ENCODE peak calls at places on chromosomes 4 and X, in four cellular contexts. One of them, this sample, is unnamed. For H3K4me1 and H3K36me3, the result is how much of the 10 kb centered on the place peaks cover.

GRCh38 chrX:46444011-46444410 is 101.2 kb downstream of the ZNF674 start:
- DNase-seq in left ventricle myocardium inferior: no peak
- DNase-seq in fibroblast of lung: peak
- DNase-seq in OCI-LY7: no peak
- DNase-seq in this sample: no peak

GRCh38 chr4:37383579-37384229 is 139.2 kb downstream of the NWD2 start:
- DNase-seq in left ventricle myocardium inferior: no peak
- DNase-seq in fibroblast of lung: peak
- DNase-seq in OCI-LY7: peak
- DNase-seq in this sample: no peak

GRCh38 chr4:156775803-156776202 is 195.8 kb downstream of the PDGFC start:
- DNase-seq in left ventricle myocardium inferior: no peak
- DNase-seq in fibroblast of lung: no peak
- DNase-seq in OCI-LY7: no peak
- DNase-seq in this sample: no peak

GRCh38 chr4:38090450-38091246 is 130.4 kb downstream of the PTTG2 start:
- DNase-seq in left ventricle myocardium inferior: no peak
- DNase-seq in fibroblast of lung: no peak
- DNase-seq in OCI-LY7: no peak
- DNase-seq in this sample: no peak

GRCh38 chrX:19811807-19812604 is 75.4 kb downstream of the SH3KBP1 start:
- DNase-seq in left ventricle myocardium inferior: no peak
- DNase-seq in fibroblast of lung: peak
- DNase-seq in OCI-LY7: peak
- DNase-seq in this sample: no peak

GRCh38 chrX:69211701-69212100 is 46.4 kb upstream of the PJA1 start:
- DNase-seq in left ventricle myocardium inferior: no peak
- DNase-seq in fibroblast of lung: no peak
- DNase-seq in OCI-LY7: no peak
- DNase-seq in this sample: peak

GRCh38 chr4:19675172-19675811 is 576.4 kb upstream of the SLIT2 start:
- DNase-seq in left ventricle myocardium inferior: no peak
- DNase-seq in fibroblast of lung: peak
- DNase-seq in OCI-LY7: peak
- DNase-seq in this sample: no peak

GRCh38 chrX:64188901-64189300 is 16.6 kb downstream of the AMER1 start:
- DNase-seq in left ventricle myocardium inferior: no peak
- DNase-seq in fibroblast of lung: no peak
- DNase-seq in OCI-LY7: no peak
- DNase-seq in this sample: no peak

GRCh38 chrX:134622813-134623185 is 35.5 kb downstream of the PLAC1 start:
- DNase-seq in left ventricle myocardium inferior: no peak
- DNase-seq in fibroblast of lung: peak
- DNase-seq in OCI-LY7: no peak
- DNase-seq in this sample: no peak

GRCh38 chr4:1967512-1968149 is 41.1 kb downstream of the NELFA start:
- DNase-seq in left ventricle myocardium inferior: no peak
- DNase-seq in fibroblast of lung: peak
- DNase-seq in OCI-LY7: no peak
- DNase-seq in this sample: peak

GRCh38 chr4:158442736-158443135 is 78.9 kb upstream of the RXFP1 start:
- DNase-seq in left ventricle myocardium inferior: no peak
- DNase-seq in fibroblast of lung: no peak
- DNase-seq in OCI-LY7: no peak
- DNase-seq in this sample: no peak

GRCh38 chrX:55710701-55711100 is 6.8 kb upstream of the RRAGB start:
- DNase-seq in left ventricle myocardium inferior: no peak
- DNase-seq in fibroblast of lung: peak
- DNase-seq in OCI-LY7: no peak
- DNase-seq in this sample: peak

GRCh38 chr4:25767877-25768475 is 94.8 kb downstream of the SEL1L3 start:
- DNase-seq in left ventricle myocardium inferior: peak
- DNase-seq in fibroblast of lung: peak
- DNase-seq in OCI-LY7: peak
- DNase-seq in this sample: no peak

GRCh38 chr4:69995526-69996016 is at the start of gene STATH:
- DNase-seq in left ventricle myocardium inferior: no peak
- DNase-seq in fibroblast of lung: peak
- DNase-seq in OCI-LY7: no peak
- DNase-seq in this sample: no peak

GRCh38 chr4:27242217-27242616 is 381.6 kb downstream of the STIM2 start:
- DNase-seq in left ventricle myocardium inferior: no peak
- DNase-seq in fibroblast of lung: no peak
- DNase-seq in OCI-LY7: no peak
- DNase-seq in this sample: no peak
- H3K4me1 ChIP-seq in left ventricle myocardium inferior: under half
- H3K4me1 ChIP-seq in fibroblast of lung: under half
- H3K4me1 ChIP-seq in OCI-LY7: under half
- H3K4me1 ChIP-seq in this sample: under half

GRCh38 chr4:139537292-139537691 is 18.7 kb downstream of the SETD7 start:
- DNase-seq in left ventricle myocardium inferior: no peak
- DNase-seq in fibroblast of lung: peak
- DNase-seq in OCI-LY7: no peak
- DNase-seq in this sample: no peak
- H3K36me3 ChIP-seq in left ventricle myocardium inferior: under half
- H3K36me3 ChIP-seq in fibroblast of lung: under half
- H3K36me3 ChIP-seq in OCI-LY7: half or more
- H3K36me3 ChIP-seq in this sample: under half

GRCh38 chrX:2710041-2710471 is 19.0 kb downstream of the CD99 start:
- DNase-seq in left ventricle myocardium inferior: no peak
- DNase-seq in fibroblast of lung: peak
- DNase-seq in OCI-LY7: no peak
- DNase-seq in this sample: no peak

GRCh38 chrX:2710496-2710895 is 19.4 kb downstream of the CD99 start:
- DNase-seq in left ventricle myocardium inferior: no peak
- DNase-seq in fibroblast of lung: peak
- DNase-seq in OCI-LY7: no peak
- DNase-seq in this sample: no peak

GRCh38 chrX:2708601-2709200 is 17.6 kb downstream of the CD99 start:
- DNase-seq in left ventricle myocardium inferior: no peak
- DNase-seq in fibroblast of lung: no peak
- DNase-seq in OCI-LY7: peak
- DNase-seq in this sample: peak

GRCh38 chrX:2707334-2707760 is 16.3 kb downstream of the CD99 start:
- DNase-seq in left ventricle myocardium inferior: peak
- DNase-seq in fibroblast of lung: peak
- DNase-seq in OCI-LY7: peak
- DNase-seq in this sample: peak

DNA sequence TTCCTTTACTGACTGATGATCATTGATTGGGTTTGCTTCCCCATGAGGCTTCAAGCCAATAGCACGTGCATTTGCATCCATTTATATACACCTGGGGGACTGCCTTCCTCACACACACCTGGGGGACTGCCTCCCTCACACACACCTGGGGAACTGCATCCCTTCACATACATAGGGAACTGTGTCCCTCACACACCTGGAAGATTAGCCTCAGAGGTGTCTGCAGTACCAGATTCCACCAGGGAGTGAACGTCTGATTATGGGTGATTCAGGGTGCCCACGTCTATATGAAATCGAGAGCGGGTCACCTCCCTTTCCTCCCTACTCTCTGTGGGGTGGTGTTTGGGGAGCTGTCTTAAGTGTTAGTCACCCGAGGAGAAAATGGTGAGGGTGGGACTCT is 16.9 kb downstream of the CD99 start:
- DNase-seq in left ventricle myocardium inferior: no peak
- DNase-seq in fibroblast of lung: no peak
- DNase-seq in OCI-LY7: peak
- DNase-seq in this sample: no peak
- H3K27ac ChIP-seq in left ventricle myocardium inferior: peak
- H3K27ac ChIP-seq in fibroblast of lung: peak
- H3K27ac ChIP-seq in OCI-LY7: peak
- H3K27ac ChIP-seq in this sample: no peak

GRCh38 chr4:150242820-150243458 is 164.7 kb downstream of the DCLK2 start:
- DNase-seq in left ventricle myocardium inferior: no peak
- DNase-seq in fibroblast of lung: no peak
- DNase-seq in OCI-LY7: peak
- DNase-seq in this sample: no peak
- H3K4me1 ChIP-seq in left ventricle myocardium inferior: under half
- H3K4me1 ChIP-seq in fibroblast of lung: under half
- H3K4me1 ChIP-seq in OCI-LY7: under half
- H3K4me1 ChIP-seq in this sample: under half

This sample was measured in aorta.